ENCODE peak calls at places on chromosomes 13 and 19, in five cellular contexts. Z is Caco-2, T is A673, B is A549, A is mammary epithelial cell. F is an unnamed sample. For H3K9me3, the result is how much of the 10 kb centered on the place peaks cover.

GRCh38 chr19:5926641-5927438 is 12.8 kb downstream of the CAPS start:
- DNase-seq in Z (no peak), T (no peak), B (no peak), A (no peak), F (peak)

GRCh38 chr19:46787331-46788100 is 878 bp downstream of the SLC1A5 start:
- DNase-seq in Z (peak), T (peak), B (peak), A (peak), F (peak)

GRCh38 chr19:45645631-45646344 is 6.6 kb upstream of the EML2 start:
- DNase-seq in Z (peak), T (peak), B (peak), A (peak), F (peak)

GRCh38 chr19:13143135-13143534 is 7.0 kb downstream of the STX10 start:
- DNase-seq in Z (no peak), T (no peak), B (no peak), A (peak), F (peak)

GRCh38 chr13:109740121-109740520 is 46.3 kb downstream of the IRS2 start:
- DNase-seq in Z (no peak), T (no peak), B (no peak), A (no peak), F (no peak)

GRCh38 chr13:52850396-52851152 is 2.1 kb upstream of the PCDH8 start:
- DNase-seq in Z (peak), T (peak), B (peak), A (peak), F (peak)

GRCh38 chr13:99605417-99606321 is 104.4 kb downstream of the TM9SF2 start:
- DNase-seq in Z (peak), T (no peak), B (peak), A (no peak), F (peak)

GRCh38 chr19:38514812-38515633 is 81.5 kb downstream of the RYR1 start:
- DNase-seq in Z (peak), T (peak), B (peak), A (peak), F (peak)

GRCh38 chr13:40509876-40510275 is 156.6 kb downstream of the FOXO1 start:
- DNase-seq in Z (no peak), T (no peak), B (no peak), A (no peak), F (no peak)

GRCh38 chr13:31485183-31485582 is 254.1 kb upstream of the RXFP2 start:
- DNase-seq in Z (peak), T (no peak), B (no peak), A (no peak), F (peak)

GRCh38 chr19:56071151-56071550 is 49.9 kb downstream of the ZNF787 start:
- DNase-seq in Z (peak), T (no peak), B (no peak), A (no peak), F (peak)

GRCh38 chr13:87168390-87168789 is 502.8 kb upstream of the SLITRK5 start:
- DNase-seq in Z (no peak), T (no peak), B (no peak), A (no peak), F (no peak)

GRCh38 chr13:97366172-97366688 is 67.7 kb upstream of the RAP2A start:
- DNase-seq in Z (no peak), T (peak), B (no peak), A (no peak), F (no peak)

GRCh38 chr19:35882074-35882832 is 13.9 kb downstream of the APLP1 start:
- DNase-seq in Z (peak), T (peak), B (peak), A (peak), F (peak)

GRCh38 chr19:20078696-20079095 is 896 bp downstream of the ZNF90 start:
- DNase-seq in Z (peak), T (no peak), B (no peak), A (peak), F (peak)

GRCh38 chr13:34942732-34943674 is 933 bp downstream of the NBEA start:
- DNase-seq in Z (no peak), T (peak), B (peak), A (no peak), F (peak)

GRCh38 chr19:10138879-10139795 is 19.4 kb upstream of the EIF3G start:
- DNase-seq in Z (no peak), T (no peak), B (no peak), A (no peak), F (no peak)

GRCh38 chr19:39409886-39410619 is 2.4 kb upstream of the PLEKHG2 start:
- DNase-seq in Z (peak), T (no peak), B (no peak), A (no peak), F (peak)

GRCh38 chr19:3012522-3013260 is 16.4 kb downstream of the TLE2 start:
- DNase-seq in Z (no peak), T (peak), B (no peak), A (no peak), F (no peak)

GRCh38 chr13:27997904-27998522 is 9.5 kb upstream of the URAD start:
- DNase-seq in Z (peak), T (peak), B (peak), A (peak), F (peak)

GRCh38 chr19:55644842-55645511 is 1.5 kb downstream of the ZNF581 start:
- DNase-seq in Z (no peak), T (no peak), B (no peak), A (no peak), F (no peak)

GRCh38 chr13:110466261-110466660 is 95.3 kb downstream of the RAB20 start:
- DNase-seq in Z (no peak), T (no peak), B (no peak), A (no peak), F (no peak)

GRCh38 chr19:10979950-10980349 is 19.1 kb downstream of the SMARCA4 start:
- DNase-seq in Z (no peak), T (peak), B (no peak), A (no peak), F (peak)

GRCh38 chr13:45105895-45106294 is 14.4 kb upstream of the GTF2F2 start:
- DNase-seq in Z (no peak), T (no peak), B (no peak), A (no peak), F (peak)

GRCh38 chr13:112733112-112733511 is 43.3 kb downstream of the ATP11A start:
- DNase-seq in Z (no peak), T (no peak), B (no peak), A (no peak), F (no peak)

GRCh38 chr19:11190501-11190900 is 6.8 kb downstream of the KANK2 start:
- DNase-seq in Z (no peak), T (no peak), B (no peak), A (no peak), F (no peak)

GRCh38 chr19:29650988-29651387 is 14.3 kb upstream of the PLEKHF1 start:
- DNase-seq in Z (no peak), T (no peak), B (no peak), A (no peak), F (no peak)

GRCh38 chr13:29847501-29847983 is 2.9 kb downstream of the UBL3 start:
- DNase-seq in Z (peak), T (peak), B (no peak), A (peak), F (peak)

GRCh38 chr13:112679381-112679780 is 10.5 kb upstream of the ATP11A start:
- DNase-seq in Z (no peak), T (no peak), B (no peak), A (no peak), F (no peak)

GRCh38 chr19:53091413-53091812 is 11.8 kb downstream of the ZNF160 start:
- DNase-seq in Z (no peak), T (no peak), B (no peak), A (no peak), F (no peak)

GRCh38 chr13:18943721-18944391 is 237.8 kb downstream of the TUBA3C start:
- DNase-seq in Z (no peak), T (no peak), B (no peak), A (no peak), F (no peak)
- H3K9me3 ChIP-seq in Z (under half), T (under half), B (under half), A (under half), F (under half)

GRCh38 chr19:22601906-22602630 is 32.1 kb upstream of the ZNF492 start:
- DNase-seq in Z (no peak), T (no peak), B (no peak), A (no peak), F (no peak)
- H3K9me3 ChIP-seq in Z (under half), T (half or more), B (under half), A (half or more), F (under half)

GRCh38 chr13:21242236-21242635 is 65.8 kb downstream of the MRPL57 start:
- DNase-seq in Z (no peak), T (peak), B (no peak), A (no peak), F (no peak)

GRCh38 chr13:21240586-21240985 is 64.1 kb downstream of the MRPL57 start:
- DNase-seq in Z (no peak), T (peak), B (no peak), A (no peak), F (peak)

GRCh38 chr13:21243045-21243842 is 66.8 kb downstream of the MRPL57 start:
- DNase-seq in Z (no peak), T (no peak), B (no peak), A (no peak), F (no peak)

GRCh38 chr13:21238267-21238666 is 61.8 kb downstream of the MRPL57 start:
- DNase-seq in Z (no peak), T (no peak), B (no peak), A (no peak), F (no peak)

DNA sequence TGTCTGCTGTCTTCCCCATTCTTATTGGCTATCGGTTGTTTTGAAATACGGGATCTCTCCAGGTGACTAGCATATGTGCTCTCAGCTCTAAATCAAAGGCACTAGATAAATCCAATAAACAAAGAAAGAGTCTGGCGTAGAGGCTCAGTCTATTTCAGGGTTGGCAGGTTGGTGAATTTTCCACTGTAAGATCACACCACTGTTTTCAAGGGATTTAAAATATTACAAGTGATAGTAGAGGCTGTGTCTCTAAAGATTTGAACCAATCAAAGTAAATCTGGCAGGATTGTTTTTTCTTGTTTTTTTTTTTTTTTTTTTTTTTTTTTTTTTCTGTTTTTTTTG is 67.4 kb downstream of the MRPL57 start:
- DNase-seq in Z (no peak), T (no peak), B (no peak), A (no peak), F (no peak)
- H3K9me3 ChIP-seq in Z (under half), T (under half), B (under half), A (under half), F (under half)

GRCh38 chr19:31505596-31505910 is 156.3 kb upstream of the TSHZ3 start:
- DNase-seq in Z (no peak), T (no peak), B (no peak), A (no peak), F (no peak)

GRCh38 chr19:31502536-31503170 is 153.4 kb upstream of the TSHZ3 start:
- DNase-seq in Z (no peak), T (no peak), B (no peak), A (no peak), F (no peak)

GRCh38 chr19:31503211-31503610 is 154.0 kb upstream of the TSHZ3 start:
- DNase-seq in Z (no peak), T (no peak), B (no peak), A (no peak), F (no peak)

GRCh38 chr19:31504221-31504620 is 155.0 kb upstream of the TSHZ3 start:
- DNase-seq in Z (no peak), T (no peak), B (no peak), A (no peak), F (no peak)

GRCh38 chr19:31506102-31506501 is 156.9 kb upstream of the TSHZ3 start:
- DNase-seq in Z (no peak), T (no peak), B (no peak), A (no peak), F (no peak)
- H3K9me3 ChIP-seq in Z (under half), T (under half), B (under half), A (under half), F (under half)

DNA sequence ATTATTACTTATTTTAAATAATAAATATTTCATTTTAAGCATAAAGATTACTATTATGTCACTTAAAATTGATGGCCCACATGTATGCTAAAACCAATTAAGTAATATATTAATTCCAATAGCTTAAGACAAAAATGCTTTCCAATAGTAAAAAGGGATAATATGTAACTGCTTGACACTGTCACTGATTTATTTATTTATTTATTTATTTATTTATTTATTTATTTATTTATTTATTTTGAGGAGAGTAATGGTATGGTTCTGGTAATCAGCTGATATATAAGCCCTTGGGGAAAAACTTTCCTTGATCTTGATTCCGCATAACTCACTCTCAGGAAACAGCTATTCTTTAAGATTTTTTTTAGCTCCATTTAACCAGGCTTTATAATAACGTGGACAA is 903.0 kb upstream of the ATXN8OS start:
- DNase-seq in Z (no peak), T (no peak), B (no peak), A (no peak), F (no peak)
- H3K9me3 ChIP-seq in Z (under half), T (under half), B (under half), A (under half), F (under half)

GRCh38 chr19:6930190-6930589 is 42.8 kb downstream of the ADGRE1 start:
- DNase-seq in Z (no peak), T (no peak), B (no peak), A (no peak), F (no peak)
- H3K9me3 ChIP-seq in Z (under half), T (under half), B (under half), A (under half), F (under half)

F was measured in GM23248.